ENCODE peak calls at places on chromosome 5, in five cellular contexts. One of them, this sample, is unnamed. For H3K9me3, the result is how much of the 10 kb centered on the place peaks cover.

GRCh38 chr5:50888754-50889153 is 222.3 kb downstream of the PARP8 start:
- DNase-seq in adrenal gland: no peak
- DNase-seq in lung: no peak
- DNase-seq in suprapubic skin: no peak
- DNase-seq in HCT116: no peak
- DNase-seq in this sample: no peak

GRCh38 chr5:180172447-180173197 is 36.4 kb downstream of the RASGEF1C start:
- DNase-seq in lung: no peak
- DNase-seq in suprapubic skin: no peak
- DNase-seq in adrenal gland: no peak
- DNase-seq in HCT116: no peak
- DNase-seq in this sample: no peak

GRCh38 chr5:114062940-114063867 is 298.7 kb upstream of the KCNN2 start:
- DNase-seq in adrenal gland: no peak
- DNase-seq in suprapubic skin: no peak
- DNase-seq in HCT116: no peak
- DNase-seq in lung: no peak
- DNase-seq in this sample: no peak

GRCh38 chr5:54556136-54556535 is 38.6 kb downstream of the SNX18 start:
- DNase-seq in suprapubic skin: no peak
- DNase-seq in lung: no peak
- DNase-seq in HCT116: no peak
- DNase-seq in adrenal gland: no peak
- DNase-seq in this sample: no peak

GRCh38 chr5:38151878-38152277 is 106.5 kb upstream of the EGFLAM start:
- DNase-seq in adrenal gland: no peak
- DNase-seq in HCT116: no peak
- DNase-seq in lung: no peak
- DNase-seq in suprapubic skin: no peak
- DNase-seq in this sample: no peak

GRCh38 chr5:157143127-157143959 is 678 bp upstream of the MED7 start:
- DNase-seq in HCT116: no peak
- DNase-seq in adrenal gland: peak
- DNase-seq in suprapubic skin: peak
- DNase-seq in lung: peak
- DNase-seq in this sample: no peak

GRCh38 chr5:147704544-147704943 is 78.0 kb downstream of the JAKMIP2 start:
- DNase-seq in lung: no peak
- DNase-seq in suprapubic skin: no peak
- DNase-seq in HCT116: no peak
- DNase-seq in adrenal gland: no peak
- DNase-seq in this sample: no peak

GRCh38 chr5:58156977-58157701 is 302.7 kb downstream of the PLK2 start:
- DNase-seq in suprapubic skin: no peak
- DNase-seq in HCT116: no peak
- DNase-seq in lung: no peak
- DNase-seq in adrenal gland: no peak
- DNase-seq in this sample: no peak

GRCh38 chr5:77367733-77368132 is 124.4 kb downstream of the WDR41 start:
- DNase-seq in lung: no peak
- DNase-seq in suprapubic skin: no peak
- DNase-seq in adrenal gland: peak
- DNase-seq in HCT116: peak
- DNase-seq in this sample: no peak

GRCh38 chr5:127840198-127840524 is 137.0 kb downstream of the CCDC192 start:
- DNase-seq in adrenal gland: no peak
- DNase-seq in HCT116: no peak
- DNase-seq in lung: no peak
- DNase-seq in suprapubic skin: no peak
- DNase-seq in this sample: no peak

GRCh38 chr5:132837868-132838267 is 7.4 kb upstream of the SHROOM1 start:
- DNase-seq in HCT116: no peak
- DNase-seq in lung: no peak
- DNase-seq in suprapubic skin: no peak
- DNase-seq in adrenal gland: no peak
- DNase-seq in this sample: no peak

DNA sequence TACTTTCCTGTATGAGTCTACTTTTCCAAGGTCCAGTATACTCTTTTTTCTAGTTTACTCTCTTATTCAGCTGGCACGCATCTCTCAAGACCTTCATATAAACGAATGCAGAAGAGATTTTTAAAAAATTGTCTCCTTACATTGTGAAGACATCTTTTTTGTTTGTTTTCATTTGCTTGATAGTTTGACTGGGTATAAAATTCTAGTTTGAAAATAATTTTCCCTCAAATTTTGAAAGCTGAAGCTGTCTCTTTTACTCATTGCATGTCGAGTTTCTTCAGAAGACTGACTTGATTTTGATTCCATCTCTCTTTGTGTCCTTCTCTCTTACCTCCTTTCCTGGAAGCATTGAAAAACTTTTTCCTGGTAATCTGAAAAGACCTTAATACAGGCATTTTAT is 3.1 kb upstream of the PCDHB11 start:
- DNase-seq in HCT116: no peak
- DNase-seq in lung: no peak
- DNase-seq in adrenal gland: no peak
- DNase-seq in suprapubic skin: no peak
- DNase-seq in this sample: no peak
- H3K9me3 ChIP-seq in HCT116: under half
- H3K9me3 ChIP-seq in lung: under half
- H3K9me3 ChIP-seq in adrenal gland: under half
- H3K9me3 ChIP-seq in suprapubic skin: under half
- H3K9me3 ChIP-seq in this sample: under half

GRCh38 chr5:173304591-173304988 is 23.6 kb downstream of the STC2 start:
- DNase-seq in HCT116: no peak
- DNase-seq in adrenal gland: no peak
- DNase-seq in suprapubic skin: no peak
- DNase-seq in lung: no peak
- DNase-seq in this sample: no peak
- H3K9me3 ChIP-seq in HCT116: under half
- H3K9me3 ChIP-seq in adrenal gland: under half
- H3K9me3 ChIP-seq in suprapubic skin: under half
- H3K9me3 ChIP-seq in lung: under half
- H3K9me3 ChIP-seq in this sample: under half

GRCh38 chr5:166338801-166339200 is 1952.6 kb upstream of the WWC1 start:
- DNase-seq in suprapubic skin: no peak
- DNase-seq in adrenal gland: no peak
- DNase-seq in lung: no peak
- DNase-seq in HCT116: no peak
- DNase-seq in this sample: no peak
- H3K9me3 ChIP-seq in suprapubic skin: under half
- H3K9me3 ChIP-seq in adrenal gland: under half
- H3K9me3 ChIP-seq in lung: under half
- H3K9me3 ChIP-seq in HCT116: under half
- H3K9me3 ChIP-seq in this sample: under half

GRCh38 chr5:158195811-158196210 is 336.9 kb upstream of the CLINT1 start:
- DNase-seq in lung: no peak
- DNase-seq in HCT116: no peak
- DNase-seq in suprapubic skin: no peak
- DNase-seq in adrenal gland: no peak
- DNase-seq in this sample: no peak
- H3K9me3 ChIP-seq in lung: under half
- H3K9me3 ChIP-seq in HCT116: under half
- H3K9me3 ChIP-seq in suprapubic skin: under half
- H3K9me3 ChIP-seq in adrenal gland: under half
- H3K9me3 ChIP-seq in this sample: under half

GRCh38 chr5:141355641-141356040 is 820 bp downstream of the PCDHGA4 start:
- DNase-seq in lung: no peak
- DNase-seq in adrenal gland: no peak
- DNase-seq in HCT116: no peak
- DNase-seq in suprapubic skin: no peak
- DNase-seq in this sample: no peak
- H3K9me3 ChIP-seq in lung: under half
- H3K9me3 ChIP-seq in adrenal gland: under half
- H3K9me3 ChIP-seq in HCT116: under half
- H3K9me3 ChIP-seq in suprapubic skin: half or more
- H3K9me3 ChIP-seq in this sample: half or more